ENCODE peak calls at places on chromosomes 3 and 15, in eight cellular contexts. J, E, B, N, O, U, D and Z are unnamed samples. For H3K27me3, the result is how much of the 10 kb centered on the place peaks cover.

GRCh38 chr3:8769088-8769822 is at the start of gene OXTR:
- DNase-seq in J (peak), E (peak), B (peak), N (peak), O (peak), U (peak), D (peak), Z (peak)

GRCh38 chr15:60350121-60350520 is 47.7 kb downstream of the ANXA2 start:
- DNase-seq in J (no peak), E (no peak), B (no peak), N (no peak), O (no peak), U (no peak), D (no peak), Z (no peak)

GRCh38 chr3:189270248-189270832 is 98.6 kb downstream of the TPRG1 start:
- DNase-seq in J (peak), E (peak), B (no peak), N (peak), O (peak), U (no peak), D (no peak), Z (peak)

GRCh38 chr15:84740691-84741090 is 7.7 kb upstream of the ZNF592 start:
- DNase-seq in J (no peak), E (no peak), B (no peak), N (no peak), O (no peak), U (no peak), D (no peak), Z (no peak)

GRCh38 chr3:38143511-38143910 is 5.0 kb downstream of the MYD88 start:
- DNase-seq in J (no peak), E (no peak), B (no peak), N (no peak), O (no peak), U (no peak), D (no peak), Z (no peak)

GRCh38 chr3:151446002-151446340 is 14.9 kb downstream of the IGSF10 start:
- DNase-seq in J (no peak), E (no peak), B (no peak), N (no peak), O (no peak), U (no peak), D (no peak), Z (no peak)

GRCh38 chr3:187714404-187714979 is 12.1 kb upstream of the RTP2 start:
- DNase-seq in J (peak), E (peak), B (peak), N (peak), O (peak), U (peak), D (peak), Z (peak)

GRCh38 chr3:13391308-13391707 is 28.8 kb downstream of the NUP210 start:
- DNase-seq in J (no peak), E (no peak), B (no peak), N (no peak), O (no peak), U (no peak), D (no peak), Z (no peak)

GRCh38 chr3:48268936-48269551 is 28.1 kb downstream of the ZNF589 start:
- DNase-seq in J (no peak), E (no peak), B (no peak), N (no peak), O (no peak), U (peak), D (no peak), Z (no peak)

GRCh38 chr15:39453500-39454073 is 127.3 kb upstream of the THBS1 start:
- DNase-seq in J (no peak), E (no peak), B (no peak), N (no peak), O (no peak), U (no peak), D (peak), Z (no peak)

GRCh38 chr3:98812851-98813374 is 49.8 kb downstream of the ST3GAL6 start:
- DNase-seq in J (no peak), E (no peak), B (no peak), N (peak), O (no peak), U (no peak), D (no peak), Z (no peak)

GRCh38 chr3:179410317-179410716 is 41.0 kb downstream of the GNB4 start:
- DNase-seq in J (no peak), E (no peak), B (no peak), N (peak), O (no peak), U (no peak), D (no peak), Z (no peak)

GRCh38 chr15:41967506-41968206 is 4.7 kb downstream of the EHD4 start:
- DNase-seq in J (peak), E (no peak), B (no peak), N (peak), O (no peak), U (peak), D (peak), Z (peak)

GRCh38 chr15:45919806-45920205 is 285.0 kb downstream of the SQOR start:
- DNase-seq in J (no peak), E (no peak), B (no peak), N (peak), O (no peak), U (no peak), D (no peak), Z (no peak)

GRCh38 chr3:132064114-132064513 is 29.3 kb upstream of the CPNE4 start:
- DNase-seq in J (no peak), E (no peak), B (no peak), N (no peak), O (no peak), U (no peak), D (no peak), Z (no peak)

GRCh38 chr3:74271541-74271940 is 342.9 kb downstream of the CNTN3 start:
- DNase-seq in J (no peak), E (no peak), B (no peak), N (no peak), O (no peak), U (no peak), D (no peak), Z (no peak)

GRCh38 chr3:183244219-183244618 is 8.8 kb upstream of the B3GNT5 start:
- DNase-seq in J (peak), E (peak), B (no peak), N (no peak), O (no peak), U (peak), D (no peak), Z (no peak)

GRCh38 chr15:58547628-58548307 is 116.0 kb downstream of the LIPC start:
- DNase-seq in J (no peak), E (no peak), B (no peak), N (no peak), O (no peak), U (no peak), D (no peak), Z (no peak)

GRCh38 chr15:85771781-85772445 is 22.8 kb downstream of the KLHL25 start:
- DNase-seq in J (no peak), E (no peak), B (peak), N (peak), O (no peak), U (peak), D (no peak), Z (no peak)

GRCh38 chr15:39207532-39208115 is 373.3 kb upstream of the THBS1 start:
- DNase-seq in J (no peak), E (no peak), B (no peak), N (no peak), O (no peak), U (no peak), D (no peak), Z (no peak)

GRCh38 chr3:49013738-49014660 is 4.4 kb downstream of the DALRD3 start:
- DNase-seq in J (no peak), E (no peak), B (no peak), N (no peak), O (no peak), U (no peak), D (peak), Z (peak)

GRCh38 chr3:62375655-62376054 is 2.3 kb upstream of the FEZF2 start:
- DNase-seq in J (no peak), E (no peak), B (no peak), N (no peak), O (no peak), U (no peak), D (no peak), Z (no peak)
- H3K27me3 ChIP-seq in J (half or more), E (half or more), B (under half), N (half or more), O (under half), U (half or more), D (under half), Z (half or more)

GRCh38 chr3:46844851-46845250 is 18.4 kb downstream of the MYL3 start:
- DNase-seq in J (no peak), E (no peak), B (no peak), N (no peak), O (no peak), U (no peak), D (no peak), Z (peak)
- H3K4me3 ChIP-seq in J (no peak), E (peak), B (peak), N (no peak), O (no peak), U (peak), D (peak), Z (peak)

GRCh38 chr3:120442975-120443517 is 7.7 kb downstream of the FSTL1 start:
- DNase-seq in J (no peak), E (no peak), B (no peak), N (no peak), O (no peak), U (no peak), D (no peak), Z (peak)
- TF ChIP-seq CTCF in J (no peak), E (peak), B (no peak), N (peak), O (no peak), U (no peak), D (no peak), Z (peak)

GRCh38 chr15:66184492-66184891 is 69.1 kb downstream of the MEGF11 start:
- DNase-seq in J (no peak), E (no peak), B (no peak), N (no peak), O (no peak), U (no peak), D (no peak), Z (no peak)

GRCh38 chr15:66184936-66185790 is 68.4 kb downstream of the MEGF11 start:
- DNase-seq in J (no peak), E (no peak), B (no peak), N (no peak), O (no peak), U (no peak), D (no peak), Z (no peak)

GRCh38 chr15:66188464-66188863 is 65.1 kb downstream of the MEGF11 start:
- DNase-seq in J (no peak), E (no peak), B (no peak), N (no peak), O (peak), U (no peak), D (no peak), Z (peak)

GRCh38 chr15:66187271-66187670 is 66.3 kb downstream of the MEGF11 start:
- DNase-seq in J (no peak), E (no peak), B (no peak), N (no peak), O (no peak), U (no peak), D (no peak), Z (no peak)

GRCh38 chr15:66186049-66186825 is 67.3 kb downstream of the MEGF11 start:
- DNase-seq in J (no peak), E (no peak), B (no peak), N (no peak), O (no peak), U (no peak), D (no peak), Z (no peak)
- H3K27me3 ChIP-seq in J (under half), E (half or more), B (under half), N (half or more), O (under half), U (under half), D (under half), Z (under half)

GRCh38 chr3:148975277-148975676 is 16.1 kb upstream of the GYG1 start:
- DNase-seq in J (peak), E (peak), B (peak), N (no peak), O (no peak), U (peak), D (no peak), Z (no peak)
- H3K4me3 ChIP-seq in J (no peak), E (peak), B (no peak), N (no peak), O (no peak), U (no peak), D (no peak), Z (no peak)

GRCh38 chr3:184738982-184739381 is 27.1 kb upstream of the MAGEF1 start:
- DNase-seq in J (no peak), E (no peak), B (no peak), N (no peak), O (no peak), U (no peak), D (no peak), Z (no peak)
- TF ChIP-seq CTCF in J (no peak), E (no peak), B (no peak), N (no peak), O (no peak), U (no peak), D (no peak), Z (no peak)